ENCODE peak calls at places on chromosomes 7 and 10, in eight cellular contexts. Z is LoVo, C is GM12865, R is T-helper 2 cell, Y is hypothalamus, V is body of pancreas, A is T-cell, X is smooth muscle cell of the brain vasculature. P is an unnamed sample.

GRCh38 chr7:134044682-134045081 is 82.5 kb upstream of the LRGUK start:
- DNase-seq in Z (no peak), C (no peak), R (no peak), Y (no peak), V (no peak), A (no peak), X (no peak), P (no peak)

GRCh38 chr10:127922675-127923366 is 15.9 kb downstream of the PTPRE start:
- DNase-seq in Z (peak), C (no peak), R (no peak), Y (peak), V (peak), A (no peak), X (peak), P (no peak)

GRCh38 chr10:73873843-73874215 is 526 bp downstream of the CAMK2G start:
- DNase-seq in Z (no peak), C (peak), R (peak), Y (no peak), V (no peak), A (no peak), X (no peak), P (no peak)

GRCh38 chr7:73844848-73845460 is 2.6 kb upstream of the METTL27 start:
- DNase-seq in Z (no peak), C (no peak), R (no peak), Y (no peak), V (no peak), A (no peak), X (no peak), P (no peak)

GRCh38 chr10:114694735-114695134 is 36.7 kb upstream of the ABLIM1 start:
- DNase-seq in Z (no peak), C (peak), R (peak), Y (no peak), V (peak), A (no peak), X (no peak), P (no peak)

GRCh38 chr7:147492621-147493020 is 1097.9 kb upstream of the C7orf33 start:
- DNase-seq in Z (no peak), C (no peak), R (no peak), Y (no peak), V (no peak), A (no peak), X (no peak), P (no peak)

GRCh38 chr7:100503350-100503735 is 19.6 kb downstream of the NYAP1 start:
- DNase-seq in Z (peak), C (no peak), R (no peak), Y (no peak), V (no peak), A (no peak), X (no peak), P (no peak)

GRCh38 chr10:6755891-6756460 is 175.9 kb upstream of the PRKCQ start:
- DNase-seq in Z (no peak), C (peak), R (no peak), Y (no peak), V (no peak), A (no peak), X (no peak), P (no peak)

GRCh38 chr7:134058980-134059379 is 68.2 kb upstream of the LRGUK start:
- DNase-seq in Z (no peak), C (no peak), R (no peak), Y (no peak), V (no peak), A (no peak), X (no peak), P (no peak)

GRCh38 chr10:64091889-64092288 is 570.7 kb downstream of the REEP3 start:
- DNase-seq in Z (no peak), C (peak), R (no peak), Y (no peak), V (no peak), A (no peak), X (no peak), P (no peak)

GRCh38 chr10:17665742-17666141 is 21.8 kb downstream of the STAM start:
- DNase-seq in Z (peak), C (no peak), R (no peak), Y (no peak), V (peak), A (no peak), X (peak), P (no peak)

GRCh38 chr10:96468845-96469244 is 44.9 kb downstream of the TLL2 start:
- DNase-seq in Z (no peak), C (no peak), R (no peak), Y (no peak), V (no peak), A (no peak), X (no peak), P (no peak)

GRCh38 chr7:35753761-35754603 is 46.9 kb upstream of the SEPTIN7 start:
- DNase-seq in Z (no peak), C (no peak), R (no peak), Y (no peak), V (peak), A (no peak), X (no peak), P (peak)

GRCh38 chr10:86139066-86139657 is 227.4 kb downstream of the GRID1 start:
- DNase-seq in Z (peak), C (peak), R (peak), Y (no peak), V (peak), A (no peak), X (no peak), P (peak)

GRCh38 chr7:79317728-79318127 is 135.7 kb downstream of the MAGI2 start:
- DNase-seq in Z (peak), C (no peak), R (no peak), Y (no peak), V (no peak), A (no peak), X (no peak), P (no peak)

GRCh38 chr10:129098517-129098916 is 368.5 kb upstream of the MGMT start:
- DNase-seq in Z (no peak), C (no peak), R (no peak), Y (no peak), V (no peak), A (no peak), X (no peak), P (no peak)

P was measured in left colon.